ENCODE peak calls at places on chromosomes 3 and 15, in ten cellular contexts. One of them, this sample, is unnamed.

GRCh38 chr3:55264933-55265332 is 222.2 kb downstream of the WNT5A start:
- DNase-seq in OCI-LY7: no peak
- DNase-seq in GM20000: no peak
- DNase-seq in H9: no peak
- DNase-seq in PC-3: no peak
- DNase-seq in endodermal cell: no peak
- DNase-seq in AG04450: no peak
- DNase-seq in sigmoid colon: no peak
- DNase-seq in omental fat pad: no peak
- DNase-seq in fibroblast of lung: no peak
- DNase-seq in this sample: no peak

GRCh38 chr3:37985637-37986320 is 4.8 kb upstream of the VILL start:
- DNase-seq in OCI-LY7: no peak
- DNase-seq in GM20000: no peak
- DNase-seq in H9: no peak
- DNase-seq in PC-3: no peak
- DNase-seq in endodermal cell: peak; percentile 65
- DNase-seq in AG04450: no peak
- DNase-seq in sigmoid colon: peak; percentile 36
- DNase-seq in omental fat pad: no peak
- DNase-seq in fibroblast of lung: peak; percentile 36
- DNase-seq in this sample: no peak

GRCh38 chr15:86690566-86690965 is 610.9 kb downstream of the AGBL1 start:
- DNase-seq in OCI-LY7: no peak
- DNase-seq in GM20000: no peak
- DNase-seq in H9: no peak
- DNase-seq in PC-3: peak; percentile 15
- DNase-seq in endodermal cell: no peak
- DNase-seq in AG04450: no peak
- DNase-seq in sigmoid colon: no peak
- DNase-seq in omental fat pad: no peak
- DNase-seq in fibroblast of lung: no peak
- DNase-seq in this sample: no peak

GRCh38 chr15:87896926-87897325 is 359.6 kb downstream of the NTRK3 start:
- DNase-seq in OCI-LY7: no peak
- DNase-seq in GM20000: no peak
- DNase-seq in H9: no peak
- DNase-seq in PC-3: no peak
- DNase-seq in endodermal cell: no peak
- DNase-seq in AG04450: no peak
- DNase-seq in sigmoid colon: no peak
- DNase-seq in omental fat pad: no peak
- DNase-seq in fibroblast of lung: no peak
- DNase-seq in this sample: no peak

GRCh38 chr15:76163429-76164020 is 103.7 kb downstream of the TMEM266 start:
- DNase-seq in OCI-LY7: no peak
- DNase-seq in GM20000: no peak
- DNase-seq in H9: no peak
- DNase-seq in PC-3: no peak
- DNase-seq in endodermal cell: no peak
- DNase-seq in AG04450: peak; percentile 68
- DNase-seq in sigmoid colon: peak; percentile 90
- DNase-seq in omental fat pad: no peak
- DNase-seq in fibroblast of lung: peak; percentile 96
- DNase-seq in this sample: no peak

GRCh38 chr3:23111799-23112198 is 91.3 kb upstream of the UBE2E2 start:
- DNase-seq in OCI-LY7: no peak
- DNase-seq in GM20000: no peak
- DNase-seq in H9: no peak
- DNase-seq in PC-3: no peak
- DNase-seq in endodermal cell: no peak
- DNase-seq in AG04450: no peak
- DNase-seq in sigmoid colon: no peak
- DNase-seq in omental fat pad: no peak
- DNase-seq in fibroblast of lung: no peak
- DNase-seq in this sample: no peak

GRCh38 chr3:46280105-46280797 is 38.0 kb downstream of the CCR3 start:
- DNase-seq in OCI-LY7: no peak
- DNase-seq in GM20000: no peak
- DNase-seq in H9: no peak
- DNase-seq in PC-3: peak; percentile 94
- DNase-seq in endodermal cell: no peak
- DNase-seq in AG04450: no peak
- DNase-seq in sigmoid colon: no peak
- DNase-seq in omental fat pad: peak; percentile 45
- DNase-seq in fibroblast of lung: peak; percentile 44
- DNase-seq in this sample: no peak

GRCh38 chr15:34217587-34218225 is 7.1 kb upstream of the EMC4 start:
- DNase-seq in OCI-LY7: no peak
- DNase-seq in GM20000: no peak
- DNase-seq in H9: no peak
- DNase-seq in PC-3: peak; percentile 95
- DNase-seq in endodermal cell: no peak
- DNase-seq in AG04450: no peak
- DNase-seq in sigmoid colon: no peak
- DNase-seq in omental fat pad: no peak
- DNase-seq in fibroblast of lung: no peak
- DNase-seq in this sample: no peak

DNA sequence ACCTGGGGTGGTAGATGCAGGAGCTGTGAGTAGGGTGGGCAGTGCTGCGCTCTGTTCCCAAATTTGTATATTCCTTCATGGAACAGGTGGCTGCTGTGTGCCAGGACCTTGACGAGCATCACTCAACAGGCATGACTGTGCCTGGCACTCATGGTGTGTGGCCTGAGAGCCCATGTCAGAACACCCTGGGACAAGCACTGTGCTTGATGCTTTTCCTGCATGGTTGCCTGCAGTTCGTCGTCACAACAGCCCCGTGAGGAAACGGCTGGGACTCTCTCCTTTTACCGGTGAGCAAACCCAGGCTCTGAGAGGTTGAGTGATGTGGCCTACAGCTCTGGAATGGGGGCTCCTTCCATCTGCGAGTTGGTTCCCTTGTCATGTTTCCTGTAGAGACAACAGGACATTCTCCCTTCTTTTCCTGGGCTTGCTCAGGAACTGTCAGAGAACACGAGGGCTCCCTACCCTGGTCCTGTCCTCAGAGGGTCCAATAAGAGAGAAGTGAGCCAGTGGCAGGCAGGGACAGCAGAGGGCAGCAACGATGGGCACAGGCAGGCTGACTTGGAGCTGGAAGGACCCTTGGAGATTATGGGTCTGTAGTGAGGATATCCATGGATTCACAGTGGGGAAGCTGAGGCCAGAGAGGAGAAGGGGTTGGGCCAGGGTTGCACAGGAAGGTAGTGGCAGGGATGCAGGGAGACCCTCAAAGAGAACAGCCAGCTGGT is 37.4 kb downstream of the PRKCD start:
- DNase-seq in OCI-LY7: peak; percentile 48
- DNase-seq in GM20000: no peak
- DNase-seq in H9: peak; percentile 59
- DNase-seq in PC-3: no peak
- DNase-seq in endodermal cell: peak; percentile 78
- DNase-seq in AG04450: no peak
- DNase-seq in sigmoid colon: no peak
- DNase-seq in omental fat pad: no peak
- DNase-seq in fibroblast of lung: no peak
- DNase-seq in this sample: no peak
- TF ChIP-seq CTCF in OCI-LY7: no peak
- TF ChIP-seq CTCF in GM20000: peak; percentile 25
- TF ChIP-seq CTCF in H9: peak; percentile 41
- TF ChIP-seq CTCF in PC-3: peak; percentile 43
- TF ChIP-seq CTCF in endodermal cell: peak; percentile 61
- TF ChIP-seq CTCF in AG04450: no peak
- TF ChIP-seq CTCF in sigmoid colon: no peak
- TF ChIP-seq CTCF in omental fat pad: no peak
- TF ChIP-seq CTCF in fibroblast of lung: no peak
- TF ChIP-seq CTCF in this sample: no peak

GRCh38 chr15:90694987-90695386 is 22.2 kb upstream of the BLM start:
- DNase-seq in OCI-LY7: no peak
- DNase-seq in GM20000: no peak
- DNase-seq in H9: no peak
- DNase-seq in PC-3: no peak
- DNase-seq in endodermal cell: no peak
- DNase-seq in AG04450: no peak
- DNase-seq in sigmoid colon: no peak
- DNase-seq in omental fat pad: no peak
- DNase-seq in fibroblast of lung: no peak
- DNase-seq in this sample: no peak

GRCh38 chr15:90690585-90690984 is 26.6 kb upstream of the BLM start:
- DNase-seq in OCI-LY7: no peak
- DNase-seq in GM20000: no peak
- DNase-seq in H9: no peak
- DNase-seq in PC-3: no peak
- DNase-seq in endodermal cell: no peak
- DNase-seq in AG04450: no peak
- DNase-seq in sigmoid colon: no peak
- DNase-seq in omental fat pad: no peak
- DNase-seq in fibroblast of lung: peak; percentile 4
- DNase-seq in this sample: no peak

GRCh38 chr15:90691982-90692773 is 25.0 kb upstream of the BLM start:
- DNase-seq in OCI-LY7: no peak
- DNase-seq in GM20000: peak; percentile 52
- DNase-seq in H9: no peak
- DNase-seq in PC-3: no peak
- DNase-seq in endodermal cell: no peak
- DNase-seq in AG04450: no peak
- DNase-seq in sigmoid colon: no peak
- DNase-seq in omental fat pad: no peak
- DNase-seq in fibroblast of lung: no peak
- DNase-seq in this sample: no peak

GRCh38 chr15:90686435-90687218 is 30.5 kb upstream of the BLM start:
- DNase-seq in OCI-LY7: no peak
- DNase-seq in GM20000: peak; percentile 60
- DNase-seq in H9: no peak
- DNase-seq in PC-3: no peak
- DNase-seq in endodermal cell: no peak
- DNase-seq in AG04450: no peak
- DNase-seq in sigmoid colon: no peak
- DNase-seq in omental fat pad: no peak
- DNase-seq in fibroblast of lung: no peak
- DNase-seq in this sample: no peak

GRCh38 chr15:90691369-90691768 is 25.8 kb upstream of the BLM start:
- DNase-seq in OCI-LY7: no peak
- DNase-seq in GM20000: no peak
- DNase-seq in H9: no peak
- DNase-seq in PC-3: no peak
- DNase-seq in endodermal cell: no peak
- DNase-seq in AG04450: no peak
- DNase-seq in sigmoid colon: no peak
- DNase-seq in omental fat pad: no peak
- DNase-seq in fibroblast of lung: no peak
- DNase-seq in this sample: no peak
- TF ChIP-seq CTCF in OCI-LY7: no peak
- TF ChIP-seq CTCF in GM20000: no peak
- TF ChIP-seq CTCF in H9: peak; percentile 33
- TF ChIP-seq CTCF in PC-3: no peak
- TF ChIP-seq CTCF in endodermal cell: peak; percentile 62
- TF ChIP-seq CTCF in AG04450: peak; percentile 23
- TF ChIP-seq CTCF in sigmoid colon: no peak
- TF ChIP-seq CTCF in omental fat pad: no peak
- TF ChIP-seq CTCF in fibroblast of lung: no peak
- TF ChIP-seq CTCF in this sample: no peak

GRCh38 chr15:77584691-77585090 is 48.0 kb downstream of the LINGO1 start:
- DNase-seq in OCI-LY7: no peak
- DNase-seq in GM20000: no peak
- DNase-seq in H9: no peak
- DNase-seq in PC-3: no peak
- DNase-seq in endodermal cell: no peak
- DNase-seq in AG04450: no peak
- DNase-seq in sigmoid colon: no peak
- DNase-seq in omental fat pad: no peak
- DNase-seq in fibroblast of lung: no peak
- DNase-seq in this sample: no peak

GRCh38 chr15:77582763-77583162 is 49.9 kb downstream of the LINGO1 start:
- DNase-seq in OCI-LY7: no peak
- DNase-seq in GM20000: no peak
- DNase-seq in H9: no peak
- DNase-seq in PC-3: peak; percentile 25
- DNase-seq in endodermal cell: no peak
- DNase-seq in AG04450: no peak
- DNase-seq in sigmoid colon: no peak
- DNase-seq in omental fat pad: no peak
- DNase-seq in fibroblast of lung: no peak
- DNase-seq in this sample: no peak

GRCh38 chr15:77580991-77581682 is 51.6 kb downstream of the LINGO1 start:
- DNase-seq in OCI-LY7: no peak
- DNase-seq in GM20000: no peak
- DNase-seq in H9: no peak
- DNase-seq in PC-3: no peak
- DNase-seq in endodermal cell: no peak
- DNase-seq in AG04450: no peak
- DNase-seq in sigmoid colon: no peak
- DNase-seq in omental fat pad: no peak
- DNase-seq in fibroblast of lung: no peak
- DNase-seq in this sample: peak; percentile 87

GRCh38 chr15:77581896-77582569 is 50.7 kb downstream of the LINGO1 start:
- DNase-seq in OCI-LY7: no peak
- DNase-seq in GM20000: no peak
- DNase-seq in H9: no peak
- DNase-seq in PC-3: no peak
- DNase-seq in endodermal cell: no peak
- DNase-seq in AG04450: no peak
- DNase-seq in sigmoid colon: no peak
- DNase-seq in omental fat pad: no peak
- DNase-seq in fibroblast of lung: no peak
- DNase-seq in this sample: no peak

DNA sequence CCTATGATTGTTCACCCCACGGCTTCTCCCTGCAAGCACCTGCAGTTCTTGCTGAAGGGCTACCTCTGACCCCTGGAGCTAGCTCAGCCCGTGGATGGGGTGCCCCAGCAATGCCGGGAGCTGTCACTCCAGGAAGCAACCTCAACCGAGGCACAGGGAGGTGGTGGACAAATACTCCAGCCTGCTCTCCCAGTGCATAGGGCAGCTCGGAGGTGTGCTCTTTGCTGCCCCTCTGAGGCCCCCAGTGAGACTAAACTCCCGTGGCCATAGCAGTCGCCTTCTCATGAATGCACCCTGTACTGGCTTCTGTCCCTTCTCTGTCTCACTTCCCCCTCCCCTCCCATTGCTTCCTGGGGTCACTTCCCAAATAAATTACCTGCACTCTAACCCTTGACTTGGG is 48.5 kb downstream of the LINGO1 start:
- DNase-seq in OCI-LY7: peak; percentile 17
- DNase-seq in GM20000: no peak
- DNase-seq in H9: peak; percentile 59
- DNase-seq in PC-3: no peak
- DNase-seq in endodermal cell: peak; percentile 73
- DNase-seq in AG04450: no peak
- DNase-seq in sigmoid colon: no peak
- DNase-seq in omental fat pad: no peak
- DNase-seq in fibroblast of lung: no peak
- DNase-seq in this sample: no peak
- TF ChIP-seq CTCF in OCI-LY7: peak; percentile 46
- TF ChIP-seq CTCF in GM20000: no peak
- TF ChIP-seq CTCF in H9: peak; percentile 60
- TF ChIP-seq CTCF in PC-3: peak; percentile 31
- TF ChIP-seq CTCF in endodermal cell: peak; percentile 73
- TF ChIP-seq CTCF in AG04450: peak; percentile 31
- TF ChIP-seq CTCF in sigmoid colon: no peak
- TF ChIP-seq CTCF in omental fat pad: no peak
- TF ChIP-seq CTCF in fibroblast of lung: peak; percentile 27
- TF ChIP-seq CTCF in this sample: no peak

GRCh38 chr15:99454941-99455795 is 110.6 kb upstream of the MEF2A start:
- DNase-seq in OCI-LY7: no peak
- DNase-seq in GM20000: no peak
- DNase-seq in H9: no peak
- DNase-seq in PC-3: peak; percentile 88
- DNase-seq in endodermal cell: peak; percentile 43
- DNase-seq in AG04450: peak; percentile 92
- DNase-seq in sigmoid colon: peak; percentile 89
- DNase-seq in omental fat pad: peak; percentile 54
- DNase-seq in fibroblast of lung: peak; percentile 95
- DNase-seq in this sample: peak; percentile 59
- TF ChIP-seq CTCF in OCI-LY7: no peak
- TF ChIP-seq CTCF in GM20000: no peak
- TF ChIP-seq CTCF in H9: no peak
- TF ChIP-seq CTCF in PC-3: no peak
- TF ChIP-seq CTCF in endodermal cell: no peak
- TF ChIP-seq CTCF in AG04450: no peak
- TF ChIP-seq CTCF in sigmoid colon: no peak
- TF ChIP-seq CTCF in omental fat pad: no peak
- TF ChIP-seq CTCF in fibroblast of lung: no peak
- TF ChIP-seq CTCF in this sample: no peak